ENCODE peak calls at places on chromosomes 3 and 15, in seven cellular contexts. One of them, this sample, is unnamed.

GRCh38 chr3:193554790-193555189 is at the start of gene ATP13A4:
- DNase-seq in psoas muscle: no peak
- DNase-seq in IMR-90: no peak
- DNase-seq in fibroblast of mammary gland: no peak
- DNase-seq in foreskin fibroblast: no peak
- DNase-seq in A549: peak
- DNase-seq in fibroblast of lung: no peak
- DNase-seq in this sample: no peak

GRCh38 chr3:52088445-52089367 is 32.3 kb upstream of the DUSP7 start:
- DNase-seq in psoas muscle: peak
- DNase-seq in IMR-90: peak
- DNase-seq in fibroblast of mammary gland: peak
- DNase-seq in foreskin fibroblast: peak
- DNase-seq in A549: no peak
- DNase-seq in fibroblast of lung: peak
- DNase-seq in this sample: peak

GRCh38 chr3:29275309-29275708 is 5.6 kb upstream of the RBMS3 start:
- DNase-seq in psoas muscle: no peak
- DNase-seq in IMR-90: peak
- DNase-seq in fibroblast of mammary gland: peak
- DNase-seq in foreskin fibroblast: peak
- DNase-seq in A549: no peak
- DNase-seq in fibroblast of lung: peak
- DNase-seq in this sample: peak

GRCh38 chr3:171876651-171877272 is 33.6 kb downstream of the TMEM212 start:
- DNase-seq in psoas muscle: no peak
- DNase-seq in IMR-90: peak
- DNase-seq in fibroblast of mammary gland: peak
- DNase-seq in foreskin fibroblast: peak
- DNase-seq in A549: no peak
- DNase-seq in fibroblast of lung: peak
- DNase-seq in this sample: peak

GRCh38 chr3:65479967-65480366 is 558.8 kb downstream of the MAGI1 start:
- DNase-seq in psoas muscle: no peak
- DNase-seq in IMR-90: no peak
- DNase-seq in fibroblast of mammary gland: peak
- DNase-seq in foreskin fibroblast: no peak
- DNase-seq in A549: no peak
- DNase-seq in fibroblast of lung: peak
- DNase-seq in this sample: peak

GRCh38 chr3:182118081-182118480 is 406.4 kb downstream of the SOX2 start:
- DNase-seq in psoas muscle: no peak
- DNase-seq in IMR-90: no peak
- DNase-seq in fibroblast of mammary gland: peak
- DNase-seq in foreskin fibroblast: peak
- DNase-seq in A549: no peak
- DNase-seq in fibroblast of lung: no peak
- DNase-seq in this sample: no peak

GRCh38 chr3:120875989-120876388 is 32.0 kb upstream of the STXBP5L start:
- DNase-seq in psoas muscle: no peak
- DNase-seq in IMR-90: no peak
- DNase-seq in fibroblast of mammary gland: no peak
- DNase-seq in foreskin fibroblast: no peak
- DNase-seq in A549: no peak
- DNase-seq in fibroblast of lung: no peak
- DNase-seq in this sample: peak

GRCh38 chr3:15391007-15391406 is 36.3 kb downstream of the METTL6 start:
- DNase-seq in psoas muscle: no peak
- DNase-seq in IMR-90: no peak
- DNase-seq in fibroblast of mammary gland: no peak
- DNase-seq in foreskin fibroblast: peak
- DNase-seq in A549: no peak
- DNase-seq in fibroblast of lung: no peak
- DNase-seq in this sample: no peak

GRCh38 chr3:119211803-119212202 is 28.9 kb downstream of the B4GALT4 start:
- DNase-seq in psoas muscle: no peak
- DNase-seq in IMR-90: no peak
- DNase-seq in fibroblast of mammary gland: no peak
- DNase-seq in foreskin fibroblast: no peak
- DNase-seq in A549: no peak
- DNase-seq in fibroblast of lung: no peak
- DNase-seq in this sample: no peak

GRCh38 chr15:34719051-34719882 is 35.5 kb downstream of the GJD2 start:
- DNase-seq in psoas muscle: no peak
- DNase-seq in IMR-90: no peak
- DNase-seq in fibroblast of mammary gland: no peak
- DNase-seq in foreskin fibroblast: no peak
- DNase-seq in A549: no peak
- DNase-seq in fibroblast of lung: no peak
- DNase-seq in this sample: no peak

GRCh38 chr15:73924258-73924921 is 1.9 kb upstream of the LOXL1 start:
- DNase-seq in psoas muscle: peak
- DNase-seq in IMR-90: peak
- DNase-seq in fibroblast of mammary gland: peak
- DNase-seq in foreskin fibroblast: peak
- DNase-seq in A549: peak
- DNase-seq in fibroblast of lung: peak
- DNase-seq in this sample: peak

GRCh38 chr15:25057574-25057973 is 102.8 kb downstream of the SNRPN start:
- DNase-seq in psoas muscle: no peak
- DNase-seq in IMR-90: no peak
- DNase-seq in fibroblast of mammary gland: no peak
- DNase-seq in foreskin fibroblast: no peak
- DNase-seq in A549: no peak
- DNase-seq in fibroblast of lung: no peak
- DNase-seq in this sample: no peak

GRCh38 chr3:158458464-158458863 is 112.5 kb upstream of the MLF1 start:
- DNase-seq in psoas muscle: no peak
- DNase-seq in IMR-90: no peak
- DNase-seq in fibroblast of mammary gland: no peak
- DNase-seq in foreskin fibroblast: no peak
- DNase-seq in A549: no peak
- DNase-seq in fibroblast of lung: no peak
- DNase-seq in this sample: no peak

GRCh38 chr3:111763101-111763500 is 96.0 kb upstream of the PHLDB2 start:
- DNase-seq in psoas muscle: no peak
- DNase-seq in IMR-90: no peak
- DNase-seq in fibroblast of mammary gland: no peak
- DNase-seq in foreskin fibroblast: no peak
- DNase-seq in A549: no peak
- DNase-seq in fibroblast of lung: no peak
- DNase-seq in this sample: peak

GRCh38 chr3:111763968-111764367 is 95.1 kb upstream of the PHLDB2 start:
- DNase-seq in psoas muscle: no peak
- DNase-seq in IMR-90: peak
- DNase-seq in fibroblast of mammary gland: peak
- DNase-seq in foreskin fibroblast: peak
- DNase-seq in A549: no peak
- DNase-seq in fibroblast of lung: peak
- DNase-seq in this sample: peak

GRCh38 chr3:111762535-111762934 is 96.5 kb upstream of the PHLDB2 start:
- DNase-seq in psoas muscle: no peak
- DNase-seq in IMR-90: peak
- DNase-seq in fibroblast of mammary gland: peak
- DNase-seq in foreskin fibroblast: no peak
- DNase-seq in A549: no peak
- DNase-seq in fibroblast of lung: peak
- DNase-seq in this sample: peak

GRCh38 chr3:111758642-111759041 is 100.4 kb upstream of the PHLDB2 start:
- DNase-seq in psoas muscle: no peak
- DNase-seq in IMR-90: peak
- DNase-seq in fibroblast of mammary gland: peak
- DNase-seq in foreskin fibroblast: peak
- DNase-seq in A549: no peak
- DNase-seq in fibroblast of lung: peak
- DNase-seq in this sample: peak

GRCh38 chr3:111761309-111761795 is 97.7 kb upstream of the PHLDB2 start:
- DNase-seq in psoas muscle: no peak
- DNase-seq in IMR-90: peak
- DNase-seq in fibroblast of mammary gland: peak
- DNase-seq in foreskin fibroblast: peak
- DNase-seq in A549: no peak
- DNase-seq in fibroblast of lung: peak
- DNase-seq in this sample: peak
- H3K4me3 ChIP-seq in psoas muscle: no peak
- H3K4me3 ChIP-seq in IMR-90: no peak
- H3K4me3 ChIP-seq in fibroblast of mammary gland: no peak
- H3K4me3 ChIP-seq in foreskin fibroblast: no peak
- H3K4me3 ChIP-seq in A549: no peak
- H3K4me3 ChIP-seq in fibroblast of lung: no peak
- H3K4me3 ChIP-seq in this sample: no peak

GRCh38 chr15:62588930-62589655 is 424.0 kb upstream of the C2CD4B start:
- DNase-seq in psoas muscle: no peak
- DNase-seq in IMR-90: peak
- DNase-seq in fibroblast of mammary gland: peak
- DNase-seq in foreskin fibroblast: peak
- DNase-seq in A549: no peak
- DNase-seq in fibroblast of lung: peak
- DNase-seq in this sample: peak
- TF ChIP-seq CTCF in psoas muscle: no peak
- TF ChIP-seq CTCF in IMR-90: peak
- TF ChIP-seq CTCF in fibroblast of mammary gland: peak
- TF ChIP-seq CTCF in foreskin fibroblast: no peak
- TF ChIP-seq CTCF in A549: no peak
- TF ChIP-seq CTCF in fibroblast of lung: no peak
- TF ChIP-seq CTCF in this sample: no peak

DNA sequence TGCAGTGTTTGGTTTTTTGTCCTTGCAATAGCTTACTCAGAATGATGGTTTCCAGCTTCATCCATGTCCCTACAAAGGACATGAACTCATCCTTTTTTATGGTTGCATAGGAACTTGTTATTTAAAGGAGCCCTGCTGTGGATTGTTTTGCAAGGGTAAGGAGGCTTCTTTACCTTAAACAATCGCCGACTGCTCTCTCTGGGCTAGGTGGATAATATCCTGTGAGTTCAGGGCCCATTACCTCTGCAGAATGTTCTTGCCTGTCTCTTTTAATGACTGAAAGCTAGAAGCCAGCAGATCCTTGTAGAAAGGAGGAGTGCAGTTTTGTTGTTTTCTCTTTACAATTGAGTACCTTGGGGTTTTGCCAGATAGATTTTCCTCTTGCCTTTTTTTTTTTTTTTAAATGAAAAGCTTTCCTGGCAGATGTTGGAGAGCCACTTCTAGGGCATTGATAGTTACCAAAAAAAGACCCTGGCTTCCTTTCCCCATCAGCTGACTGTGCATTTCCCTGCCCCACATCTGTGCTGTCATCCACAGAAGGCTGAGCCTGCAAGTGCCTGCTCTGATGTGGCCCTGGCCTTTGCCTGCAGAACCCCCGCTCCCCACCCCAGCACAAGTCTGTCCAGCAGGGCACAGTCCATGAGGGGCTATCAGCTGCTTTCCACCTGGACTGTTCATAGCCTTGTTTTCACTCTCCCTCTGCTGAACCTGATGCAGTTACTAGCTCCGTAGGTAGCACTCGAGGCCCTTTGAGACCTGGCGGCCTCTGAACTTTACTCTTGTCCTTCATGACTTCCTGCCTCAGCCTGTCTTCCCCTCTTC is 113.1 kb downstream of the CHCHD6 start:
- DNase-seq in psoas muscle: no peak
- DNase-seq in IMR-90: no peak
- DNase-seq in fibroblast of mammary gland: peak
- DNase-seq in foreskin fibroblast: peak
- DNase-seq in A549: no peak
- DNase-seq in fibroblast of lung: no peak
- DNase-seq in this sample: peak
- H3K4me3 ChIP-seq in psoas muscle: no peak
- H3K4me3 ChIP-seq in IMR-90: no peak
- H3K4me3 ChIP-seq in fibroblast of mammary gland: no peak
- H3K4me3 ChIP-seq in foreskin fibroblast: no peak
- H3K4me3 ChIP-seq in A549: no peak
- H3K4me3 ChIP-seq in fibroblast of lung: no peak
- H3K4me3 ChIP-seq in this sample: no peak

GRCh38 chr15:41827290-41827879 is 507 bp upstream of the JMJD7 start:
- DNase-seq in psoas muscle: no peak
- DNase-seq in IMR-90: no peak
- DNase-seq in fibroblast of mammary gland: no peak
- DNase-seq in foreskin fibroblast: peak
- DNase-seq in A549: no peak
- DNase-seq in fibroblast of lung: no peak
- DNase-seq in this sample: no peak
- TF ChIP-seq CTCF in psoas muscle: no peak
- TF ChIP-seq CTCF in IMR-90: no peak
- TF ChIP-seq CTCF in fibroblast of mammary gland: no peak
- TF ChIP-seq CTCF in foreskin fibroblast: no peak
- TF ChIP-seq CTCF in A549: no peak
- TF ChIP-seq CTCF in fibroblast of lung: no peak
- TF ChIP-seq CTCF in this sample: no peak